ENCODE peak calls at places on chromosome 9, in nine cellular contexts. One of them, this sample, is unnamed.

GRCh38 chr9:126122901-126123616 is 203.6 kb upstream of the MVB12B start:
- DNase-seq in lung: peak; percentile 6
- DNase-seq in OCI-LY7: no peak
- DNase-seq in neuronal stem cell: no peak
- DNase-seq in tibial artery: no peak
- DNase-seq in ovary: no peak
- DNase-seq in HCT116: no peak
- DNase-seq in heart left ventricle: no peak
- DNase-seq in spleen: no peak
- DNase-seq in this sample: no peak

GRCh38 chr9:85445887-85446286 is 295.9 kb downstream of the AGTPBP1 start:
- DNase-seq in lung: no peak
- DNase-seq in OCI-LY7: no peak
- DNase-seq in neuronal stem cell: no peak
- DNase-seq in tibial artery: no peak
- DNase-seq in ovary: no peak
- DNase-seq in HCT116: no peak
- DNase-seq in heart left ventricle: no peak
- DNase-seq in spleen: no peak
- DNase-seq in this sample: no peak

GRCh38 chr9:121171236-121171635 is 30.4 kb downstream of the RAB14 start:
- DNase-seq in lung: no peak
- DNase-seq in OCI-LY7: no peak
- DNase-seq in neuronal stem cell: no peak
- DNase-seq in tibial artery: no peak
- DNase-seq in ovary: no peak
- DNase-seq in HCT116: no peak
- DNase-seq in heart left ventricle: no peak
- DNase-seq in spleen: no peak
- DNase-seq in this sample: no peak

GRCh38 chr9:122389799-122390481 is 19.1 kb downstream of the PTGS1 start:
- DNase-seq in lung: no peak
- DNase-seq in OCI-LY7: peak; percentile 82
- DNase-seq in neuronal stem cell: no peak
- DNase-seq in tibial artery: no peak
- DNase-seq in ovary: no peak
- DNase-seq in HCT116: no peak
- DNase-seq in heart left ventricle: no peak
- DNase-seq in spleen: no peak
- DNase-seq in this sample: no peak

GRCh38 chr9:115099891-115100290 is 18.1 kb downstream of the TNC start:
- DNase-seq in lung: no peak
- DNase-seq in OCI-LY7: no peak
- DNase-seq in neuronal stem cell: no peak
- DNase-seq in tibial artery: no peak
- DNase-seq in ovary: no peak
- DNase-seq in HCT116: no peak
- DNase-seq in heart left ventricle: no peak
- DNase-seq in spleen: no peak
- DNase-seq in this sample: no peak

GRCh38 chr9:111648066-111648465 is 13.3 kb upstream of the GNG10 start:
- DNase-seq in lung: no peak
- DNase-seq in OCI-LY7: no peak
- DNase-seq in neuronal stem cell: no peak
- DNase-seq in tibial artery: no peak
- DNase-seq in ovary: no peak
- DNase-seq in HCT116: no peak
- DNase-seq in heart left ventricle: no peak
- DNase-seq in spleen: no peak
- DNase-seq in this sample: no peak

GRCh38 chr9:98807070-98807810 is at the start of gene GALNT12:
- DNase-seq in lung: no peak
- DNase-seq in OCI-LY7: peak; percentile 67
- DNase-seq in neuronal stem cell: no peak
- DNase-seq in tibial artery: no peak
- DNase-seq in ovary: no peak
- DNase-seq in HCT116: no peak
- DNase-seq in heart left ventricle: no peak
- DNase-seq in spleen: peak; percentile 84
- DNase-seq in this sample: peak; percentile 40

GRCh38 chr9:113957778-113958430 is 81.8 kb downstream of the ZNF618 start:
- DNase-seq in lung: no peak
- DNase-seq in OCI-LY7: no peak
- DNase-seq in neuronal stem cell: no peak
- DNase-seq in tibial artery: no peak
- DNase-seq in ovary: no peak
- DNase-seq in HCT116: no peak
- DNase-seq in heart left ventricle: no peak
- DNase-seq in spleen: no peak
- DNase-seq in this sample: no peak

GRCh38 chr9:96398582-96399334 is 15.2 kb upstream of the SLC35D2 start:
- DNase-seq in lung: no peak
- DNase-seq in OCI-LY7: peak; percentile 38
- DNase-seq in neuronal stem cell: no peak
- DNase-seq in tibial artery: no peak
- DNase-seq in ovary: no peak
- DNase-seq in HCT116: no peak
- DNase-seq in heart left ventricle: no peak
- DNase-seq in spleen: no peak
- DNase-seq in this sample: no peak

GRCh38 chr9:96394832-96395496 is 11.5 kb upstream of the SLC35D2 start:
- DNase-seq in lung: no peak
- DNase-seq in OCI-LY7: no peak
- DNase-seq in neuronal stem cell: no peak
- DNase-seq in tibial artery: no peak
- DNase-seq in ovary: no peak
- DNase-seq in HCT116: no peak
- DNase-seq in heart left ventricle: no peak
- DNase-seq in spleen: no peak
- DNase-seq in this sample: no peak

GRCh38 chr9:96400132-96400910 is 16.8 kb upstream of the SLC35D2 start:
- DNase-seq in lung: no peak
- DNase-seq in OCI-LY7: no peak
- DNase-seq in neuronal stem cell: no peak
- DNase-seq in tibial artery: no peak
- DNase-seq in ovary: no peak
- DNase-seq in HCT116: no peak
- DNase-seq in heart left ventricle: no peak
- DNase-seq in spleen: no peak
- DNase-seq in this sample: no peak

GRCh38 chr9:96395964-96396363 is 12.5 kb upstream of the SLC35D2 start:
- DNase-seq in lung: no peak
- DNase-seq in OCI-LY7: no peak
- DNase-seq in neuronal stem cell: no peak
- DNase-seq in tibial artery: no peak
- DNase-seq in ovary: no peak
- DNase-seq in HCT116: no peak
- DNase-seq in heart left ventricle: no peak
- DNase-seq in spleen: no peak
- DNase-seq in this sample: no peak

DNA sequence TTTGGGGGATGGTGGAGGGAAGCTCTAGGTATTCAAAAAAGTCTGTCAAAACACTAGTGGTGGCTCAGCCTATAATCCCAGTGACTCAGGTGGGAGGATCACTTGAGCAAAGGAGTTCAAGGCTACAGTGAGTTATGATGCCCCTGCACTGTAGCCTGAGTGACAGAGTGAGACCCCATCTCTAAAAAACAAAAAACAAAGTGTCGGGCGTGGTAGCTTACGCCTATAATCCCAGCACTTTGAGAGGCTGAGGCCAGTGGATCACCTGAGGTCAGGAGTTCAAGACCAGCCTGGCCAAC is 15.8 kb upstream of the SLC35D2 start:
- DNase-seq in lung: no peak
- DNase-seq in OCI-LY7: no peak
- DNase-seq in neuronal stem cell: no peak
- DNase-seq in tibial artery: no peak
- DNase-seq in ovary: no peak
- DNase-seq in HCT116: no peak
- DNase-seq in heart left ventricle: no peak
- DNase-seq in spleen: no peak
- DNase-seq in this sample: no peak
- H3K4me3 ChIP-seq in lung: no peak overlapping the region
- H3K4me3 ChIP-seq in OCI-LY7: no peak overlapping the region
- H3K4me3 ChIP-seq in neuronal stem cell: no peak overlapping the region
- H3K4me3 ChIP-seq in tibial artery: no peak overlapping the region
- H3K4me3 ChIP-seq in ovary: no peak overlapping the region
- H3K4me3 ChIP-seq in HCT116: no peak overlapping the region
- H3K4me3 ChIP-seq in heart left ventricle: no peak overlapping the region
- H3K4me3 ChIP-seq in spleen: no peak overlapping the region
- H3K4me3 ChIP-seq in this sample: peak overlapping the region; percentile 74

GRCh38 chr9:78972303-78973002 is 599.3 kb upstream of the TLE4 start:
- DNase-seq in lung: no peak
- DNase-seq in OCI-LY7: no peak
- DNase-seq in neuronal stem cell: no peak
- DNase-seq in tibial artery: no peak
- DNase-seq in ovary: no peak
- DNase-seq in HCT116: no peak
- DNase-seq in heart left ventricle: no peak
- DNase-seq in spleen: no peak
- DNase-seq in this sample: no peak

GRCh38 chr9:78973906-78974305 is 597.9 kb upstream of the TLE4 start:
- DNase-seq in lung: no peak
- DNase-seq in OCI-LY7: no peak
- DNase-seq in neuronal stem cell: no peak
- DNase-seq in tibial artery: no peak
- DNase-seq in ovary: no peak
- DNase-seq in HCT116: no peak
- DNase-seq in heart left ventricle: no peak
- DNase-seq in spleen: no peak
- DNase-seq in this sample: no peak

GRCh38 chr9:78967557-78968212 is 604.1 kb upstream of the TLE4 start:
- DNase-seq in lung: no peak
- DNase-seq in OCI-LY7: no peak
- DNase-seq in neuronal stem cell: no peak
- DNase-seq in tibial artery: no peak
- DNase-seq in ovary: no peak
- DNase-seq in HCT116: no peak
- DNase-seq in heart left ventricle: no peak
- DNase-seq in spleen: no peak
- DNase-seq in this sample: no peak

GRCh38 chr9:78971505-78971904 is 600.3 kb upstream of the TLE4 start:
- DNase-seq in lung: no peak
- DNase-seq in OCI-LY7: no peak
- DNase-seq in neuronal stem cell: no peak
- DNase-seq in tibial artery: no peak
- DNase-seq in ovary: no peak
- DNase-seq in HCT116: no peak
- DNase-seq in heart left ventricle: no peak
- DNase-seq in spleen: no peak
- DNase-seq in this sample: no peak

DNA sequence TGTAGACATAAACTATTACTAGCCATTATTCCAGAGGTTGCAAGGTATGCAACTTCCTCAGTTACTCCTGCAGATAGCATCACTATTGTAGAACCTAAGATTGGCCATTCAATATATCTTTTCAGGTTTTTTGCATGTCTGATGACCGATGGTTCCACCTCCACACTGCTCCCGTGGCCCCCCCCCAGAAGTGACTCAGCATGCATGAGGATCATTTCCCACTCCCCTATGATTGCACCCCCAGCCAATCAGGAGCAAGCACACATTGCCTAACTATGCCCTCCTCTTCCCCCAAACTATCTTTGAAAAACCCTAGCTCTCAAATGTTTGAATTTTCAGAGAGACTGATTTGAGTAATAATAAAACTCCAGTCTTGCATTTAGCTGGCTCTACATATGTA is 601.4 kb upstream of the TLE4 start:
- DNase-seq in lung: no peak
- DNase-seq in OCI-LY7: no peak
- DNase-seq in neuronal stem cell: no peak
- DNase-seq in tibial artery: no peak
- DNase-seq in ovary: no peak
- DNase-seq in HCT116: no peak
- DNase-seq in heart left ventricle: no peak
- DNase-seq in spleen: no peak
- DNase-seq in this sample: no peak
- H3K9me3 ChIP-seq in lung: no peaks in the 10 kb centered on the region
- H3K9me3 ChIP-seq in OCI-LY7: no peaks in the 10 kb centered on the region
- H3K9me3 ChIP-seq in neuronal stem cell: peaks cover 1% of the 10 kb centered on the region
- H3K9me3 ChIP-seq in tibial artery: no peaks in the 10 kb centered on the region
- H3K9me3 ChIP-seq in ovary: no peaks in the 10 kb centered on the region
- H3K9me3 ChIP-seq in HCT116: no peaks in the 10 kb centered on the region
- H3K9me3 ChIP-seq in heart left ventricle: no peaks in the 10 kb centered on the region
- H3K9me3 ChIP-seq in spleen: no peaks in the 10 kb centered on the region
- H3K9me3 ChIP-seq in this sample: no peaks in the 10 kb centered on the region

GRCh38 chr9:4137234-4137633 is 162.6 kb downstream of the GLIS3 start:
- DNase-seq in lung: no peak
- DNase-seq in OCI-LY7: no peak
- DNase-seq in neuronal stem cell: no peak
- DNase-seq in tibial artery: no peak
- DNase-seq in ovary: no peak
- DNase-seq in HCT116: peak; percentile 85
- DNase-seq in heart left ventricle: no peak
- DNase-seq in spleen: no peak
- DNase-seq in this sample: no peak

GRCh38 chr9:4138781-4139180 is 161.1 kb downstream of the GLIS3 start:
- DNase-seq in lung: no peak
- DNase-seq in OCI-LY7: no peak
- DNase-seq in neuronal stem cell: no peak
- DNase-seq in tibial artery: no peak
- DNase-seq in ovary: no peak
- DNase-seq in HCT116: no peak
- DNase-seq in heart left ventricle: no peak
- DNase-seq in spleen: no peak
- DNase-seq in this sample: no peak

GRCh38 chr9:4137755-4138154 is 162.1 kb downstream of the GLIS3 start:
- DNase-seq in lung: no peak
- DNase-seq in OCI-LY7: no peak
- DNase-seq in neuronal stem cell: no peak
- DNase-seq in tibial artery: no peak
- DNase-seq in ovary: no peak
- DNase-seq in HCT116: no peak
- DNase-seq in heart left ventricle: no peak
- DNase-seq in spleen: no peak
- DNase-seq in this sample: no peak

GRCh38 chr9:4139201-4139600 is 160.7 kb downstream of the GLIS3 start:
- DNase-seq in lung: no peak
- DNase-seq in OCI-LY7: no peak
- DNase-seq in neuronal stem cell: no peak
- DNase-seq in tibial artery: no peak
- DNase-seq in ovary: no peak
- DNase-seq in HCT116: no peak
- DNase-seq in heart left ventricle: no peak
- DNase-seq in spleen: no peak
- DNase-seq in this sample: no peak

GRCh38 chr9:4138180-4138579 is 161.7 kb downstream of the GLIS3 start:
- DNase-seq in lung: no peak
- DNase-seq in OCI-LY7: no peak
- DNase-seq in neuronal stem cell: no peak
- DNase-seq in tibial artery: no peak
- DNase-seq in ovary: no peak
- DNase-seq in HCT116: no peak
- DNase-seq in heart left ventricle: no peak
- DNase-seq in spleen: no peak
- DNase-seq in this sample: no peak
- H3K4me3 ChIP-seq in lung: no peak overlapping the region
- H3K4me3 ChIP-seq in OCI-LY7: no peak overlapping the region
- H3K4me3 ChIP-seq in neuronal stem cell: no peak overlapping the region
- H3K4me3 ChIP-seq in tibial artery: no peak overlapping the region
- H3K4me3 ChIP-seq in ovary: no peak overlapping the region
- H3K4me3 ChIP-seq in HCT116: no peak overlapping the region
- H3K4me3 ChIP-seq in heart left ventricle: no peak overlapping the region
- H3K4me3 ChIP-seq in spleen: no peak overlapping the region
- H3K4me3 ChIP-seq in this sample: no peak overlapping the region

DNA sequence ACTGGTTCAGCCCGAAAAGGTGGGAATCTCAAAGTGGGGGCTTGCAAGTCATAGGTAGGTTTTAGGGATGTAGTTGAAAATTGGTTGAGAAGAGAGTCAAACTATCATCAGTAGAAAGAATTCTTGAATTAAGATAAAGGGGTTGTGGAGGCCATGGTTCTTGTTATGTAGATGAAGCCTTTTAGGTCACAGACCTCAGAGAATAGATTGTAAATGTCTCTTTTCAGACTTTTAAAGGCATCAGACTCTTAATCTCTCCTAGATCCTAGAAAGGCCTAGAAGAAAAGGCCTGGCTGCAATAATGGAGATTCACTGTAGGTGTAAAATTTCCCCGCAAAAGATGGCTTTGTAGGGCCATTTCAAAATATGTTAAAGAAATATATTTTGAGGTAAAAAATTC is 96.4 kb downstream of the PSAT1 start:
- DNase-seq in lung: no peak
- DNase-seq in OCI-LY7: no peak
- DNase-seq in neuronal stem cell: no peak
- DNase-seq in tibial artery: no peak
- DNase-seq in ovary: no peak
- DNase-seq in HCT116: no peak
- DNase-seq in heart left ventricle: no peak
- DNase-seq in spleen: no peak
- DNase-seq in this sample: no peak
- H3K9me3 ChIP-seq in lung: peaks cover 2% of the 10 kb centered on the region
- H3K9me3 ChIP-seq in OCI-LY7: peaks cover 14% of the 10 kb centered on the region
- H3K9me3 ChIP-seq in neuronal stem cell: peaks cover 16% of the 10 kb centered on the region
- H3K9me3 ChIP-seq in tibial artery: peaks cover 9% of the 10 kb centered on the region
- H3K9me3 ChIP-seq in ovary: no peaks in the 10 kb centered on the region
- H3K9me3 ChIP-seq in HCT116: no peaks in the 10 kb centered on the region
- H3K9me3 ChIP-seq in heart left ventricle: peaks cover 16% of the 10 kb centered on the region
- H3K9me3 ChIP-seq in spleen: peaks cover 20% of the 10 kb centered on the region
- H3K9me3 ChIP-seq in this sample: peaks cover 9% of the 10 kb centered on the region

This sample was measured in CD4-positive, CD25-positive, alpha-beta regulatory T cell.